ENCODE peak calls at places on chromosomes 3 and 15, in five cellular contexts. W is A549; I is psoas muscle; M is naive thymus-derived CD8-positive, alpha-beta T cell; N is Right ventricle myocardium inferior. A is an unnamed sample.

GRCh38 chr15:73231661-73232443 is 136.9 kb downstream of the HCN4 start:
- DNase-seq in N (no peak), M (no peak), W (no peak), I (no peak), A (no peak)

GRCh38 chr3:78734048-78734637 is 1033.7 kb downstream of the ROBO1 start:
- DNase-seq in M (no peak), N (no peak), I (no peak), W (no peak), A (no peak)

GRCh38 chr3:123156276-123156995 is 45.3 kb upstream of the SEC22A start:
- DNase-seq in N (no peak), M (no peak), I (no peak), W (no peak), A (no peak)

GRCh38 chr15:100714034-100714748 is 111.8 kb downstream of the ASB7 start:
- DNase-seq in W (no peak), I (no peak), M (no peak), N (no peak), A (no peak)

GRCh38 chr3:159252274-159252673 is 450.4 kb downstream of the MFSD1 start:
- DNase-seq in M (no peak), W (no peak), N (no peak), I (no peak), A (no peak)

GRCh38 chr15:67744331-67745058 is 80.8 kb upstream of the SKOR1 start:
- DNase-seq in N (no peak), M (no peak), W (no peak), I (no peak), A (no peak)

GRCh38 chr15:69224383-69224782 is 63.9 kb downstream of the GLCE start:
- DNase-seq in M (no peak), N (no peak), I (no peak), W (no peak), A (no peak)

GRCh38 chr15:55277116-55277564 is 12.5 kb downstream of the RAB27A start:
- DNase-seq in M (peak), N (no peak), I (no peak), W (no peak), A (no peak)

GRCh38 chr3:95387242-95388021 is 1324.6 kb downstream of the NSUN3 start:
- DNase-seq in I (no peak), W (no peak), N (no peak), M (no peak), A (no peak)

GRCh38 chr3:29346828-29347227 is 66.0 kb downstream of the RBMS3 start:
- DNase-seq in I (no peak), M (no peak), W (no peak), N (no peak), A (no peak)

GRCh38 chr3:66468016-66468735 is 32.6 kb downstream of the LRIG1 start:
- DNase-seq in W (no peak), I (no peak), M (no peak), N (no peak), A (no peak)

GRCh38 chr15:31344266-31344665 is 17.6 kb downstream of the KLF13 start:
- DNase-seq in W (no peak), N (peak), I (no peak), M (no peak), A (no peak)

GRCh38 chr3:10459954-10460754 is 45.2 kb downstream of the ATP2B2 start:
- DNase-seq in M (peak), I (peak), N (peak), W (peak), A (peak)

GRCh38 chr3:187996609-187997008 is 157.3 kb upstream of the LPP start:
- DNase-seq in N (no peak), W (no peak), M (no peak), I (no peak), A (no peak)

GRCh38 chr3:132598181-132598580 is 1.1 kb downstream of the ACKR4 start:
- DNase-seq in M (no peak), I (no peak), W (no peak), N (no peak), A (no peak)

GRCh38 chr15:74174216-74174965 is 881 bp downstream of the ISLR start:
- DNase-seq in N (no peak), M (no peak), I (no peak), W (no peak), A (peak)

GRCh38 chr3:152718810-152719209 is 116.1 kb upstream of the P2RY1 start:
- DNase-seq in W (no peak), N (no peak), M (no peak), I (no peak), A (no peak)

GRCh38 chr3:106825962-106826605 is 551.2 kb upstream of the CCDC54 start:
- DNase-seq in N (no peak), I (no peak), W (no peak), M (no peak), A (no peak)

GRCh38 chr3:138945646-138946553 is 1.0 kb downstream of the FOXL2 start:
- DNase-seq in M (no peak), N (peak), W (peak), I (no peak), A (no peak)

GRCh38 chr3:125644036-125645025 is 49.0 kb upstream of the OSBPL11 start:
- DNase-seq in N (peak), W (peak), I (peak), M (no peak), A (peak)

GRCh38 chr3:134798681-134799311 is 3.7 kb downstream of the EPHB1 start:
- DNase-seq in N (no peak), I (no peak), W (no peak), M (no peak), A (no peak)

GRCh38 chr3:87125116-87125515 is 102.0 kb upstream of the CHMP2B start:
- DNase-seq in N (no peak), W (no peak), I (no peak), M (no peak), A (no peak)

GRCh38 chr3:101170047-101170771 is 150.2 kb downstream of the IMPG2 start:
- DNase-seq in W (no peak), I (no peak), M (no peak), N (no peak), A (peak)

GRCh38 chr3:66297260-66297863 is 76.6 kb downstream of the SLC25A26 start:
- DNase-seq in M (no peak), W (no peak), N (no peak), I (no peak), A (no peak)